ENCODE peak calls at places on chromosome 22, in five cellular contexts. N, V, B, H and Q are unnamed samples.

GRCh38 chr22:46029574-46030200 is 52.7 kb upstream of the WNT7B start:
- DNase-seq in N (peak; percentile 29), V (no peak), B (peak; percentile 34), H (no peak), Q (peak; percentile 23)

GRCh38 chr22:18954941-18955571 is 19.0 kb upstream of the PRODH start:
- DNase-seq in N (peak; percentile 57), V (no peak), B (no peak), H (no peak), Q (no peak)

GRCh38 chr22:26599505-26599904 is 9.6 kb upstream of the TPST2 start:
- DNase-seq in N (peak; percentile 54), V (no peak), B (no peak), H (no peak), Q (no peak)

GRCh38 chr22:46432164-46433068 is 96.9 kb downstream of the TRMU start:
- DNase-seq in N (no peak), V (no peak), B (peak; percentile 58), H (peak; percentile 33), Q (no peak)

GRCh38 chr22:28986366-28986765 is 75.3 kb downstream of the C22orf31 start:
- DNase-seq in N (no peak), V (no peak), B (no peak), H (no peak), Q (no peak)

GRCh38 chr22:47631571-47632102 is 869.2 kb downstream of the TBC1D22A start:
- DNase-seq in N (no peak), V (peak; percentile 79), B (peak; percentile 10), H (no peak), Q (no peak)

GRCh38 chr22:48605856-48606255 is 1221.8 kb downstream of the BRD1 start:
- DNase-seq in N (no peak), V (no peak), B (peak; percentile 66), H (no peak), Q (no peak)

GRCh38 chr22:29003975-29004646 is 57.5 kb downstream of the C22orf31 start:
- DNase-seq in N (no peak), V (no peak), B (no peak), H (no peak), Q (peak; percentile 84)

GRCh38 chr22:27502327-27502726 is 299.2 kb downstream of the MN1 start:
- DNase-seq in N (no peak), V (no peak), B (no peak), H (no peak), Q (no peak)

GRCh38 chr22:27135582-27135981 is 478.2 kb downstream of the MIAT start:
- DNase-seq in N (no peak), V (no peak), B (no peak), H (no peak), Q (no peak)

GRCh38 chr22:45891996-45892621 is 84.9 kb downstream of the WNT7B start:
- DNase-seq in N (peak; percentile 64), V (no peak), B (no peak), H (no peak), Q (peak; percentile 48)

GRCh38 chr22:30609260-30610185 is 2.5 kb downstream of the TCN2 start:
- DNase-seq in N (no peak), V (peak; percentile 30), B (peak; percentile 84), H (peak; percentile 24), Q (peak; percentile 66)

GRCh38 chr22:29956680-29957079 is 73.7 kb downstream of the MTMR3 start:
- DNase-seq in N (no peak), V (no peak), B (no peak), H (no peak), Q (no peak)

GRCh38 chr22:47282851-47283250 is 520.4 kb downstream of the TBC1D22A start:
- DNase-seq in N (no peak), V (no peak), B (no peak), H (no peak), Q (no peak)

GRCh38 chr22:28333106-28333505 is 346.5 kb downstream of the TTC28 start:
- DNase-seq in N (no peak), V (no peak), B (no peak), H (no peak), Q (no peak)

GRCh38 chr22:47056361-47056760 is 293.9 kb downstream of the TBC1D22A start:
- DNase-seq in N (peak; percentile 38), V (no peak), B (no peak), H (no peak), Q (no peak)

GRCh38 chr22:28822930-28823481 is 22.6 kb upstream of the XBP1 start:
- DNase-seq in N (no peak), V (no peak), B (no peak), H (peak; percentile 86), Q (no peak)

GRCh38 chr22:50194037-50194809 is 6.6 kb upstream of the SELENOO start:
- DNase-seq in N (no peak), V (no peak), B (no peak), H (no peak), Q (no peak)

GRCh38 chr22:46737976-46738641 is at the start of gene CERK:
- DNase-seq in N (peak; percentile 91), V (peak; percentile 70), B (peak; percentile 84), H (peak; percentile 79), Q (peak; percentile 85)

GRCh38 chr22:35540600-35541253 is at the start of gene RASD2:
- DNase-seq in N (no peak), V (peak; percentile 28), B (peak; percentile 83), H (peak; percentile 52), Q (peak; percentile 78)

GRCh38 chr22:29689872-29690213 is 30.0 kb upstream of the CABP7 start:
- DNase-seq in N (peak; percentile 86), V (peak; percentile 69), B (peak; percentile 82), H (peak; percentile 49), Q (peak; percentile 92)

GRCh38 chr22:29390270-29390669 is 1.9 kb upstream of the AP1B1 start:
- DNase-seq in N (no peak), V (no peak), B (no peak), H (no peak), Q (no peak)

GRCh38 chr22:24503137-24503850 is 8.2 kb downstream of the UPB1 start:
- DNase-seq in N (peak; percentile 81), V (peak; percentile 73), B (peak; percentile 87), H (peak; percentile 65), Q (peak; percentile 90)

GRCh38 chr22:47381240-47381639 is 618.8 kb downstream of the TBC1D22A start:
- DNase-seq in N (peak; percentile 56), V (no peak), B (no peak), H (no peak), Q (no peak)

GRCh38 chr22:49214976-49215375 is 612.7 kb downstream of the BRD1 start:
- DNase-seq in N (peak; percentile 27), V (no peak), B (peak; percentile 7), H (no peak), Q (peak; percentile 18)

GRCh38 chr22:30309981-30310672 is 16.6 kb downstream of the TBC1D10A start:
- DNase-seq in N (no peak), V (peak; percentile 33), B (peak; percentile 58), H (peak; percentile 59), Q (no peak)

GRCh38 chr22:31497148-31497938 is 1.0 kb downstream of the SFI1 start:
- DNase-seq in N (no peak), V (no peak), B (no peak), H (peak; percentile 30), Q (no peak)

GRCh38 chr22:29782061-29782845 is 15.1 kb downstream of the UQCR10 start:
- DNase-seq in N (no peak), V (peak; percentile 45), B (peak; percentile 92), H (no peak), Q (peak; percentile 50)

GRCh38 chr22:30824096-30824495 is 129.4 kb downstream of the OSBP2 start:
- DNase-seq in N (no peak), V (no peak), B (no peak), H (no peak), Q (no peak)

GRCh38 chr22:23673826-23674690 is 16.8 kb upstream of the RGL4 start:
- DNase-seq in N (peak; percentile 63), V (no peak), B (no peak), H (no peak), Q (peak; percentile 65)

GRCh38 chr22:50022171-50022819 is 9.7 kb upstream of the IL17REL start:
- DNase-seq in N (no peak), V (no peak), B (no peak), H (no peak), Q (no peak)

GRCh38 chr22:46721716-46722115 is 16.3 kb downstream of the CERK start:
- DNase-seq in N (no peak), V (no peak), B (no peak), H (no peak), Q (no peak)

GRCh38 chr22:29330753-29331152 is 15.3 kb upstream of the RASL10A start:
- DNase-seq in N (no peak), V (peak; percentile 73), B (peak; percentile 95), H (no peak), Q (no peak)

DNA sequence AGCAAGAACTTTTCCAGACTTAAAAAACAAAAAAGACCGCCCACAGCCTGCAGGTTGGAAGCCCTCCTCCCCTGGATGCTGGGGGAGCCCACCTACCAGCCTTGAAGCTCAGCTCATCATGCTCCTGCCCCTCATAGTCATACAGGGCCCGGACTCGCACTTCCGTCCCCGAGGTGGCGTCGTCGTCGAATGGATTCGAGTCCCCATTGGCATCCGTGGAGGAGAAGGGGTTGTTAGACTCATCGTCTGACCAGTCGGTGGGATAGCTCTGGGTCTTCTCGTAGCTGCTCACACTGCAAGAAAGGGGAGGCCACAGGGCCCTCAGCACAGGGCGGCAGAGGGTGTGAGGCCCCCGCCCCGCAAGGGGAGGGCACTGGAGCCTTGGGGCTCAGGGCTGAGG is 19.0 kb upstream of the ARFGAP3 start:
- DNase-seq in N (no peak), V (no peak), B (no peak), H (no peak), Q (no peak)
- H3K4me1 ChIP-seq in N (no peaks in the 10 kb centered on the region), V (no peaks in the 10 kb centered on the region), B (no peaks in the 10 kb centered on the region), H (no peaks in the 10 kb centered on the region), Q (no peaks in the 10 kb centered on the region)

GRCh38 chr22:37063436-37064420 is 12.2 kb downstream of the KCTD17 start:
- DNase-seq in N (no peak), V (no peak), B (no peak), H (peak; percentile 23), Q (no peak)
- H3K4me1 ChIP-seq in N (no peaks in the 10 kb centered on the region), V (no peaks in the 10 kb centered on the region), B (peaks cover 11% of the 10 kb centered on the region), H (no peaks in the 10 kb centered on the region), Q (no peaks in the 10 kb centered on the region)

GRCh38 chr22:21939392-21940319 is 13.0 kb downstream of the PPM1F start:
- DNase-seq in N (peak; percentile 85), V (no peak), B (no peak), H (no peak), Q (no peak)
- H3K4me1 ChIP-seq in N (peaks cover 88% of the 10 kb centered on the region), V (peaks cover 21% of the 10 kb centered on the region), B (peaks cover 68% of the 10 kb centered on the region), H (peaks cover 24% of the 10 kb centered on the region), Q (peaks cover 4% of the 10 kb centered on the region)

DNA sequence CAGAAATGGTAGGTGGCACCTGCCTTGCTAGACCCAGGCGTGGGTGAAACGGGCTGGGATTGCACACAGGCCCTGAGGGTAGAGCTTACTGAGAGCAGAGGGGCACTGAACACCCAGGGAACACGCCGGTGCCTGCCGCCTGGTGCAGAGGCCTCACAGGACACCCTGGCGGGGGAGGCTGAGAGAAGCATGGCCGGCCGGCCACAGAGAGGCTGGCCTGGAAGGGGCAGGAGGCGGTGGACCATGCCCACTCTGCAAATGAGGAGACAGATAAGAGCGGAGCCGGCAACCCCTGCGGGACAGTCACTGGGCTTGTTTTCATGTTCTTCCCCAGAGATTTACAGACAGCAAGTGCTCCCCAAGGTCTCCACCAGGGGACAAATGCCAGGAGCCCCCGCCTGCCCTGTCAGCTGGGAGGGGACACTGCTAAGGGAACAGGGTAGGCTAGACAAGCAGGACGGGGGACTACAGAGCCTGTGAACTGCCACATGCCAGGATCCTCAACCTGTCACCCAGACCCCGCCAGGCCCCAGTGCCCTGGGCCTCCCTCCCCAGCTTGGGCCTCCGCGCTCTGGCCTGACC is 38.5 kb upstream of the TCF20 start:
- DNase-seq in N (no peak), V (no peak), B (no peak), H (no peak), Q (no peak)
- H3K4me1 ChIP-seq in N (no peaks in the 10 kb centered on the region), V (no peaks in the 10 kb centered on the region), B (no peaks in the 10 kb centered on the region), H (no peaks in the 10 kb centered on the region), Q (peaks cover 19% of the 10 kb centered on the region)